ENCODE peak calls at places on chromosomes 1 and 21, in eight cellular contexts. S is SJSA1, M is cardiac muscle cell, A is Caco-2, E is A673, D is cardiac fibroblast, P is dorsolateral prefrontal cortex, F is fibroblast of lung. O is an unnamed sample.
A peak's percentile ranks its signal among the peaks of the same experiment; 100 is the strongest.

GRCh38 chr1:221279146-221279545 is 399.9 kb downstream of the HLX start:
- DNase-seq in D (peak; percentile 22), A (no peak), S (peak; percentile 12), F (no peak), E (no peak), M (no peak), P (no peak), O (no peak)

GRCh38 chr1:114462963-114463362 is 48.0 kb downstream of the TRIM33 start:
- DNase-seq in F (no peak), M (no peak), P (no peak), E (no peak), A (no peak), S (no peak), D (no peak), O (no peak)

GRCh38 chr21:18253809-18254208 is 9.2 kb downstream of the CHODL start:
- DNase-seq in D (no peak), S (no peak), M (no peak), E (no peak), A (no peak), P (no peak), F (no peak), O (no peak)

GRCh38 chr1:78279051-78279450 is 211.7 kb upstream of the PTGFR start:
- DNase-seq in E (no peak), M (peak; percentile 88), A (no peak), P (no peak), D (peak; percentile 98), F (peak; percentile 98), S (no peak), O (no peak)

GRCh38 chr1:29653034-29653810 is 416.9 kb downstream of the PTPRU start:
- DNase-seq in A (no peak), E (no peak), M (no peak), P (no peak), S (no peak), F (no peak), D (no peak), O (no peak)

GRCh38 chr1:92862605-92863004 is 30.8 kb downstream of the RPL5 start:
- DNase-seq in E (no peak), P (no peak), A (no peak), D (no peak), M (no peak), F (no peak), S (no peak), O (no peak)

GRCh38 chr1:173638043-173639021 is 3.2 kb downstream of the TEX50 start:
- DNase-seq in P (no peak), E (no peak), F (no peak), S (no peak), A (no peak), M (no peak), D (no peak), O (no peak)

GRCh38 chr1:39205781-39206464 is 1.4 kb downstream of the MACF1 start:
- DNase-seq in M (peak; percentile 13), E (no peak), A (no peak), D (no peak), P (no peak), F (no peak), S (peak; percentile 34), O (no peak)

GRCh38 chr21:17514124-17514481 is 1.3 kb downstream of the CXADR start:
- DNase-seq in D (peak; percentile 39), A (no peak), E (peak; percentile 43), M (no peak), S (no peak), F (peak; percentile 60), P (no peak), O (no peak)

GRCh38 chr1:202154766-202155477 is 5.5 kb downstream of the PTPN7 start:
- DNase-seq in A (peak; percentile 41), S (no peak), P (no peak), F (peak; percentile 59), D (peak; percentile 69), M (peak; percentile 84), E (peak; percentile 80), O (no peak)

GRCh38 chr1:160204526-160205241 is 500 bp upstream of the PEA15 start:
- DNase-seq in A (no peak), D (no peak), M (no peak), P (no peak), S (peak; percentile 16), F (no peak), E (no peak), O (no peak)

GRCh38 chr1:39653546-39654031 is 14.1 kb upstream of the HEYL start:
- DNase-seq in P (peak; percentile 88), M (peak; percentile 87), F (peak; percentile 64), S (peak; percentile 62), D (peak; percentile 89), A (peak; percentile 68), E (peak; percentile 83), O (peak; percentile 88)

GRCh38 chr1:212565079-212565478 is 43.5 kb upstream of the ATF3 start:
- DNase-seq in A (no peak), S (no peak), P (no peak), D (no peak), F (no peak), M (no peak), E (no peak), O (no peak)

GRCh38 chr1:212568978-212569537 is 39.5 kb upstream of the ATF3 start:
- DNase-seq in D (no peak), S (no peak), E (no peak), M (no peak), F (no peak), P (no peak), A (no peak), O (no peak)

GRCh38 chr1:212567676-212568075 is 40.9 kb upstream of the ATF3 start:
- DNase-seq in P (no peak), M (no peak), A (no peak), S (no peak), E (no peak), F (no peak), D (no peak), O (no peak)

GRCh38 chr1:212565571-212566305 is 42.8 kb upstream of the ATF3 start:
- DNase-seq in P (no peak), E (no peak), A (no peak), S (no peak), F (no peak), D (no peak), M (no peak), O (no peak)

GRCh38 chr1:212566522-212567479 is 41.8 kb upstream of the ATF3 start:
- DNase-seq in A (peak; percentile 40), D (peak; percentile 63), P (no peak), F (peak; percentile 83), E (peak; percentile 87), M (peak; percentile 69), S (peak; percentile 74), O (no peak)
- H3K4me3 ChIP-seq in A (peak overlapping the region; percentile 24), D (peak overlapping the region; percentile 37), P (peak overlapping the region; percentile 72), F (peak overlapping the region; percentile 54), E (peak overlapping the region; percentile 39), M (no peak overlapping the region), S (peak overlapping the region; percentile 33), O (peak overlapping the region; percentile 71)

DNA sequence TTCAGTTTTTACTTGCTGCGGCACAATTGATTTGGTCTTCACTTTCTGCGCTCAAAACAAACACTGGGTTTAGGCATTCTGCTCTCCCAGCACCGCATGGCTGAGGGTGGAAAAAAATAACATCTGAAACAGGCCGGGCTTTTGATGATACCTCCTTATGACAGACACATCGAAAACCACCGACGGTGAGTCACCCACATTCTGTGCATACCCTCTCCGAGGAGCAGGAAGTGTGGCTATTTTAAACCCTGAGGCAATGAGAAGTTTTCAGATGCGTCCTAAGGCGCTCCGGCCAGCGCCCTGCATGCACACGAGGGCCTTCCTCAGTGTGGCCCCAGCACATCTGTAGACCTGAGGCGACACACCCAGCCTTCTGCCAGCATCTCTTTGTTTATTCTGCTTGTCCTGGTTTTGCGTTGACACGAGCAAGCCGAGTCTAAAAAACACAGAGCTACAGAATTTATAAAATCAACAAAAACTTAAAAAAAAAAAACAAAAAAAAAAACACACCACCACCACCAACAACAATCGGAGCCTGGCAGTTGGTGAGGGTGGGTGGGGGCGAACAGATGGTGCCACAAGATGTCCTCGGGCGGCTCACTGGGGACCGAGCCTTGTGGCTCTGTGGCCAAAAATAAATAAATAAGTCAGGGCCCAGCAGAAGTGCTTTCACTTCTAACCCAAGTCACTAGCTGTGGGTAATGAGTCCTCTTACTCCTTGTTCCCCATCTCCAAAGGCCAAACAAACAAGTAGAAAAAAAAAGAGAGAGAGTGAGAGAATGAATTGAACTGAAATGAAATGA is 162.6 kb upstream of the IRF2BP2 start:
- DNase-seq in M (peak; percentile 98), E (peak; percentile 64), D (peak; percentile 100), F (peak; percentile 100), A (peak; percentile 87), P (no peak), S (peak; percentile 99), O (peak; percentile 91)
- H3K4me3 ChIP-seq in M (no peak overlapping the region), E (no peak overlapping the region), D (no peak overlapping the region), F (no peak overlapping the region), A (no peak overlapping the region), P (no peak overlapping the region), S (no peak overlapping the region), O (peak overlapping the region; percentile 12)

DNA sequence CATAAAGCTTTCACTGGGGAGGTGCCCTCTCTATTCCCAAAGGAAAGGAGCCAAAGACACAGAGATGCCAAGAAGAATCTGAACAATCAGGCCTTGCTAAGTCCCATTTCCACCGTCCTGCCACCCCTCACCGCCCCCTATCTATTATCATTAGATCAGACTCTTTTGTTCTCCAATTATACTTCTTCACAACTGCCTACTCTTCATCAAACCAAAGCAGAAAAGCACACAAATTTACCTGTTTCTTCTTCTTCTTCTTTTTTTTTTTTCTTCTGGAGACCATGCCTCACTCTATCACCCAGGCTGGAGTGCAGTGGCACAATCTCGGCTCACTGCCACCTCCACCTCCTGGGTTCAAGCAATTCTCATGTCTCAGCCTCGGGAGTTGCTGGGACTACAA is 43.1 kb upstream of the ARHGEF10L start:
- DNase-seq in F (no peak), P (no peak), S (no peak), E (no peak), M (no peak), A (no peak), D (no peak), O (no peak)
- H3K4me3 ChIP-seq in F (no peak overlapping the region), P (no peak overlapping the region), S (no peak overlapping the region), E (no peak overlapping the region), M (no peak overlapping the region), A (no peak overlapping the region), D (no peak overlapping the region), O (no peak overlapping the region)

GRCh38 chr1:216183007-216183406 is 240.2 kb downstream of the USH2A start:
- DNase-seq in A (peak; percentile 17), F (peak; percentile 65), M (no peak), S (peak; percentile 20), P (no peak), D (peak; percentile 2), E (no peak), O (no peak)
- H3K4me3 ChIP-seq in A (no peak overlapping the region), F (no peak overlapping the region), M (no peak overlapping the region), S (no peak overlapping the region), P (no peak overlapping the region), D (no peak overlapping the region), E (no peak overlapping the region), O (no peak overlapping the region)

GRCh38 chr21:35468991-35469390 is 419.9 kb upstream of the RUNX1 start:
- DNase-seq in P (no peak), S (no peak), F (no peak), M (peak; percentile 24), A (no peak), D (no peak), E (no peak), O (no peak)
- H3K4me3 ChIP-seq in P (no peak overlapping the region), S (no peak overlapping the region), F (no peak overlapping the region), M (no peak overlapping the region), A (no peak overlapping the region), D (no peak overlapping the region), E (no peak overlapping the region), O (no peak overlapping the region)

GRCh38 chr21:15141236-15141970 is 76.6 kb upstream of the NRIP1 start:
- DNase-seq in M (no peak), D (no peak), P (no peak), A (peak; percentile 9), E (peak; percentile 5), F (no peak), S (no peak), O (no peak)
- H3K4me3 ChIP-seq in M (no peak overlapping the region), D (no peak overlapping the region), P (no peak overlapping the region), A (no peak overlapping the region), E (no peak overlapping the region), F (no peak overlapping the region), S (no peak overlapping the region), O (no peak overlapping the region)

O was measured in coronary artery.